ENCODE peak calls at places on chromosome 22, in four cellular contexts. B, K, W and E are unnamed samples.

GRCh38 chr22:50529416-50530279 is at the start of gene TYMP:
- DNase-seq in B (peak), K (peak), W (no peak), E (peak)

GRCh38 chr22:32880906-32881596 is 79.5 kb downstream of the TIMP3 start:
- DNase-seq in B (peak), K (no peak), W (peak), E (peak)

GRCh38 chr22:28268845-28269244 is 349.8 kb upstream of the PITPNB start:
- DNase-seq in B (no peak), K (no peak), W (no peak), E (no peak)

GRCh38 chr22:33922268-33922667 is 2.0 kb upstream of the LARGE1 start:
- DNase-seq in B (peak), K (peak), W (peak), E (no peak)

GRCh38 chr22:49137216-49137840 is 690.3 kb downstream of the BRD1 start:
- DNase-seq in B (no peak), K (no peak), W (no peak), E (no peak)

GRCh38 chr22:50012201-50013181 is at the start of gene IL17REL:
- DNase-seq in B (no peak), K (no peak), W (no peak), E (no peak)

GRCh38 chr22:49768961-49769690 is 58.5 kb downstream of the BRD1 start:
- DNase-seq in B (no peak), K (no peak), W (peak), E (no peak)

GRCh38 chr22:42863349-42863911 is 6.4 kb upstream of the ARFGAP3 start:
- DNase-seq in B (no peak), K (no peak), W (peak), E (peak)

GRCh38 chr22:41940853-41941765 is 5.8 kb downstream of the CENPM start:
- DNase-seq in B (peak), K (peak), W (peak), E (peak)

GRCh38 chr22:19832476-19833108 is 22.1 kb downstream of the GNB1L start:
- DNase-seq in B (no peak), K (no peak), W (no peak), E (no peak)

GRCh38 chr22:24002272-24002671 is 3.0 kb downstream of the GSTT4 start:
- DNase-seq in B (no peak), K (no peak), W (no peak), E (no peak)

GRCh38 chr22:45235101-45235777 is 5.5 kb downstream of the KIAA0930 start:
- DNase-seq in B (no peak), K (peak), W (no peak), E (no peak)

GRCh38 chr22:42443240-42444059 is 11.2 kb upstream of the NFAM1 start:
- DNase-seq in B (no peak), K (peak), W (no peak), E (peak)

GRCh38 chr22:41535244-41535643 is 9.0 kb downstream of the POLR3H start:
- DNase-seq in B (no peak), K (no peak), W (peak), E (no peak)

GRCh38 chr22:36134167-36134566 is 26.4 kb downstream of the APOL3 start:
- DNase-seq in B (no peak), K (no peak), W (no peak), E (no peak)

GRCh38 chr22:20431520-20432237 is 5.9 kb downstream of the SCARF2 start:
- DNase-seq in B (no peak), K (no peak), W (no peak), E (no peak)

GRCh38 chr22:49712195-49712791 is 115.4 kb downstream of the BRD1 start:
- DNase-seq in B (no peak), K (no peak), W (no peak), E (no peak)

GRCh38 chr22:46866591-46866990 is 104.1 kb downstream of the TBC1D22A start:
- DNase-seq in B (no peak), K (no peak), W (peak), E (peak)

GRCh38 chr22:33438273-33438672 is 380.1 kb upstream of the SYN3 start:
- DNase-seq in B (peak), K (no peak), W (peak), E (peak)

GRCh38 chr22:46612904-46613605 is 7.1 kb upstream of the GRAMD4 start:
- DNase-seq in B (no peak), K (no peak), W (no peak), E (no peak)

DNA sequence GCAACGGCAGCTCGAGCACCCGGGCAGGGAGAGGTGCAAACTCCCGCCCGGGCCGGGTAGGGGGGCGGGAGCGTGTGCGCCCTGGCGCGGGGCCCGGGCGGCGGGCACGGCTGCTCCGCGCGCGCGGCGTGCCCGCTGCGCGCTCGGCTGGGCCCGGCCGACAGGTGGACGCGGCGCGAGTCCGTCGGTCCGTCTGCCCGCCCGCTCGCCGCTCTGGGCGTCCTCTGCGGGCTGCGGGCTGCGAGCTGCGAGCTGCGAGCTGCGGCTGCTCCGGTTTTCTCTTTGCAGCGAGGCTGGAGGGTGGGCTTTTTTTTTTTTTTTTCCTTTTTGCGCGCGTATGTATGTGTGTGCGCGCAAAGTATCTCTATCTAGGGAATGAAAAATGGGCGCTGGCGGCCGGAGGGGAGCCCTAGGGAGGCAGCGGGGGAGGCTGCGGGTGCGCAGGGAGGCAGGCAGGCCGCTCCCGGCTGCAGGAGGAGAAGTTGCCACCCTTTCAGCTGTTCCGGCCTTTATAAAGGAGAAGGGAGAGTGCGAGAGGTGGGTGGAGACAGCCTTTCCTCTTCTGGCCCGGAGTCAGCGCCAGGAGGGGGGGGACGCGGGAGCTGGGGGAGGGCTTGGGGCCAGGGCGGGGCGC is at the start of gene PDGFB:
- DNase-seq in B (no peak), K (no peak), W (peak), E (peak)
- H3K4me3 ChIP-seq in B (peak), K (no peak), W (peak), E (peak)

GRCh38 chr22:31086703-31087330 is 5.7 kb downstream of the SMTN start:
- DNase-seq in B (peak), K (no peak), W (no peak), E (peak)

GRCh38 chr22:31084811-31085492 is 3.8 kb downstream of the SMTN start:
- DNase-seq in B (peak), K (peak), W (peak), E (peak)

GRCh38 chr22:31083923-31084810 is 3.0 kb downstream of the SMTN start:
- DNase-seq in B (no peak), K (peak), W (no peak), E (no peak)

GRCh38 chr22:31085928-31086327 is 4.8 kb downstream of the SMTN start:
- DNase-seq in B (no peak), K (no peak), W (no peak), E (no peak)

GRCh38 chr22:31085493-31085824 is 4.3 kb downstream of the SMTN start:
- DNase-seq in B (peak), K (no peak), W (peak), E (no peak)
- TF ChIP-seq CTCF in B (no peak), K (peak), W (no peak), E (no peak)

GRCh38 chr22:21867528-21868266 is at the start of gene MAPK1:
- DNase-seq in B (peak), K (peak), W (peak), E (peak)

GRCh38 chr22:21861856-21862255 is 5.6 kb downstream of the MAPK1 start:
- DNase-seq in B (no peak), K (no peak), W (peak), E (peak)

GRCh38 chr22:21862386-21863242 is 4.8 kb downstream of the MAPK1 start:
- DNase-seq in B (no peak), K (no peak), W (no peak), E (no peak)

GRCh38 chr22:21866821-21867527 is 471 bp downstream of the MAPK1 start:
- DNase-seq in B (peak), K (peak), W (peak), E (peak)

DNA sequence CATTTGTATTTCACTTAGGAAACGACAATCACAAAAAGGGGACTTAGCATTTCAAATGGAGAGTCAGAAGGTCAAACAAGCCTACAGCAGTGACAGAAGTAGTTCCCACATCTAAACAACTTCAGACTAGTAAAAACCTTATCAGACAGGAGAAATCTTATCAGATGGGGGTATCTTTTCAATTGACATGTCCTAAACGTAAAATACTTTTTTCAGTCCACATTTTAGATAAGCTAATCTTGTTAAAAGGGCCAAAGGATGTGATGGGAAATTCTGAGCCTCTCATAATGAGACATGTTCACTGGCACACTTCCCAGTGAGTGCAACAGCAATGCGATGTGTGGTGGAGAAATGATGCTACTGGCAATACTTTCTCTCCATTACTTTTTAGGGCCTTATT is 2.4 kb downstream of the MAPK1 start:
- DNase-seq in B (peak), K (no peak), W (peak), E (peak)
- H3K4me3 ChIP-seq in B (no peak), K (peak), W (no peak), E (no peak)

GRCh38 chr22:44181912-44182590 is 1.3 kb downstream of the PARVG start:
- DNase-seq in B (no peak), K (no peak), W (no peak), E (no peak)
- TF ChIP-seq CTCF in B (no peak), K (no peak), W (no peak), E (no peak)